ENCODE peak calls at places on chromosomes 12 and 14, in six cellular contexts. G is fibroblast of lung; P is HT-29; H is Panc1; J is stimulated activated CD4-positive, alpha-beta T cell treated with anti-CD3 and anti-CD28 coated beads, Interleukin-2, amount 100 ng/mL, for 24 hours; W is NCI-H748 treated with DMSO at 0.1 percent for 48 hours. N is an unnamed sample.

GRCh38 chr14:68549057-68549421 is 243.8 kb downstream of the ZFP36L1 start:
- DNase-seq in G (peak; percentile 88), P (no peak), H (no peak), J (no peak), W (no peak), N (no peak)

GRCh38 chr14:50001146-50001998 is 108.5 kb downstream of the ARF6 start:
- DNase-seq in G (peak; percentile 98), P (peak; percentile 85), H (no peak), J (peak; percentile 67), W (peak; percentile 8), N (no peak)

GRCh38 chr12:11555743-11556625 is 93.5 kb upstream of the ETV6 start:
- DNase-seq in G (peak; percentile 39), P (peak; percentile 19), H (no peak), J (peak; percentile 15), W (no peak), N (no peak)

GRCh38 chr14:103748539-103748867 is 32.9 kb downstream of the ZFYVE21 start:
- DNase-seq in G (no peak), P (no peak), H (no peak), J (peak; percentile 52), W (no peak), N (no peak)

GRCh38 chr12:89497467-89497866 is 27.1 kb downstream of the GALNT4 start:
- DNase-seq in G (no peak), P (no peak), H (no peak), J (no peak), W (peak; percentile 24), N (no peak)

GRCh38 chr12:127411141-127411915 is 855.6 kb upstream of the TMEM132C start:
- DNase-seq in G (no peak), P (no peak), H (no peak), J (no peak), W (no peak), N (peak; percentile 47)

GRCh38 chr14:66443158-66443695 is 42.9 kb upstream of the CCDC196 start:
- DNase-seq in G (peak; percentile 34), P (no peak), H (no peak), J (no peak), W (no peak), N (no peak)

GRCh38 chr12:57368349-57369095 is 62.3 kb downstream of the R3HDM2 start:
- DNase-seq in G (no peak), P (peak; percentile 62), H (no peak), J (no peak), W (no peak), N (no peak)

GRCh38 chr12:18837025-18837424 is 99.1 kb downstream of the CAPZA3 start:
- DNase-seq in G (peak; percentile 20), P (no peak), H (no peak), J (no peak), W (no peak), N (no peak)

GRCh38 chr14:57199911-57200310 is 68.8 kb downstream of the EXOC5 start:
- DNase-seq in G (peak; percentile 63), P (no peak), H (no peak), J (no peak), W (no peak), N (no peak)

GRCh38 chr14:78220273-78220672 is 50.1 kb downstream of the NRXN3 start:
- DNase-seq in G (no peak), P (no peak), H (no peak), J (no peak), W (no peak), N (no peak)

GRCh38 chr12:29674463-29674862 is 109.3 kb downstream of the TMTC1 start:
- DNase-seq in G (no peak), P (no peak), H (no peak), J (no peak), W (no peak), N (no peak)

GRCh38 chr14:72060917-72061316 is 128.7 kb downstream of the RGS6 start:
- DNase-seq in G (no peak), P (no peak), H (no peak), J (no peak), W (no peak), N (no peak)

GRCh38 chr12:45907955-45908354 is 82.4 kb downstream of the SCAF11 start:
- DNase-seq in G (no peak), P (no peak), H (no peak), J (no peak), W (no peak), N (no peak)

GRCh38 chr12:26276709-26277108 is 81.3 kb downstream of the SSPN start:
- DNase-seq in G (peak; percentile 43), P (no peak), H (no peak), J (no peak), W (no peak), N (no peak)

GRCh38 chr12:46473634-46474201 is 101.1 kb upstream of the SLC38A2 start:
- DNase-seq in G (peak; percentile 96), P (peak; percentile 82), H (no peak), J (no peak), W (no peak), N (peak; percentile 86)

GRCh38 chr14:42293180-42293579 is 686.5 kb downstream of the LRFN5 start:
- DNase-seq in G (no peak), P (no peak), H (no peak), J (no peak), W (no peak), N (no peak)